ENCODE peak calls at places on chromosomes 7 and 10, in nine cellular contexts. F is testis, Q is IMR-90, X is HepG2, O is A549, I is gastrocnemius medialis, E is body of pancreas, J is spleen, Z is heart left ventricle. B is an unnamed sample.

GRCh38 chr10:44893604-44894468 is 17.3 kb upstream of the TMEM72 start:
- DNase-seq in F (no peak), Q (no peak), X (no peak), O (no peak), I (no peak), E (no peak), J (no peak), Z (no peak), B (no peak)

GRCh38 chr7:24882989-24883631 is 96.9 kb downstream of the OSBPL3 start:
- DNase-seq in F (no peak), Q (peak), X (no peak), O (no peak), I (peak), E (no peak), J (no peak), Z (peak), B (no peak)

GRCh38 chr7:20651960-20652544 is 36.6 kb downstream of the ABCB5 start:
- DNase-seq in F (peak), Q (no peak), X (no peak), O (peak), I (no peak), E (no peak), J (no peak), Z (no peak), B (no peak)

GRCh38 chr10:53899463-53899862 is 901.6 kb downstream of the PCDH15 start:
- DNase-seq in F (no peak), Q (no peak), X (no peak), O (no peak), I (no peak), E (no peak), J (no peak), Z (no peak), B (no peak)

GRCh38 chr10:44293842-44294241 is 91.1 kb downstream of the CXCL12 start:
- DNase-seq in F (no peak), Q (peak), X (peak), O (no peak), I (peak), E (no peak), J (no peak), Z (peak), B (peak)

GRCh38 chr10:84138478-84139125 is 707 bp upstream of the GHITM start:
- DNase-seq in F (peak), Q (peak), X (no peak), O (peak), I (no peak), E (peak), J (peak), Z (peak), B (no peak)

GRCh38 chr10:95789928-95790327 is 34.0 kb downstream of the ENTPD1 start:
- DNase-seq in F (no peak), Q (no peak), X (no peak), O (no peak), I (no peak), E (no peak), J (no peak), Z (no peak), B (no peak)

GRCh38 chr7:157445956-157446295 is 109.1 kb downstream of the DNAJB6 start:
- DNase-seq in F (peak), Q (no peak), X (no peak), O (no peak), I (no peak), E (no peak), J (peak), Z (no peak), B (no peak)

GRCh38 chr7:8295638-8296361 is 33.8 kb upstream of the ICA1 start:
- DNase-seq in F (peak), Q (peak), X (peak), O (peak), I (peak), E (peak), J (no peak), Z (peak), B (no peak)

GRCh38 chr10:127563718-127564553 is 14.8 kb downstream of the NPS start:
- DNase-seq in F (peak), Q (no peak), X (no peak), O (peak), I (no peak), E (peak), J (no peak), Z (no peak), B (no peak)

GRCh38 chr7:16098585-16099179 is 322.7 kb downstream of the CRPPA start:
- DNase-seq in F (no peak), Q (peak), X (no peak), O (peak), I (no peak), E (no peak), J (no peak), Z (no peak), B (no peak)

GRCh38 chr7:47950714-47951113 is 2.4 kb upstream of the PKD1L1 start:
- DNase-seq in F (peak), Q (no peak), X (no peak), O (no peak), I (no peak), E (no peak), J (no peak), Z (peak), B (peak)

GRCh38 chr10:78688945-78689935 is 379.5 kb upstream of the ZMIZ1 start:
- DNase-seq in F (peak), Q (no peak), X (no peak), O (no peak), I (peak), E (no peak), J (no peak), Z (no peak), B (no peak)

GRCh38 chr10:72295330-72295910 is 21.7 kb downstream of the DDIT4 start:
- DNase-seq in F (no peak), Q (no peak), X (no peak), O (no peak), I (no peak), E (no peak), J (no peak), Z (no peak), B (no peak)

GRCh38 chr7:79217468-79217867 is 236.0 kb downstream of the MAGI2 start:
- DNase-seq in F (no peak), Q (peak), X (peak), O (no peak), I (no peak), E (no peak), J (no peak), Z (no peak), B (no peak)

GRCh38 chr7:55476071-55476803 is 96.1 kb downstream of the VOPP1 start:
- DNase-seq in F (peak), Q (peak), X (no peak), O (no peak), I (no peak), E (no peak), J (peak), Z (no peak), B (no peak)

GRCh38 chr10:35643976-35644799 is 2.1 kb upstream of the FZD8 start:
- DNase-seq in F (no peak), Q (no peak), X (no peak), O (no peak), I (no peak), E (no peak), J (no peak), Z (no peak), B (no peak)

GRCh38 chr10:32004161-32004591 is 52.0 kb downstream of the KIF5B start:
- DNase-seq in F (peak), Q (no peak), X (peak), O (no peak), I (peak), E (peak), J (peak), Z (peak), B (no peak)

GRCh38 chr7:155408657-155409586 is 49.0 kb upstream of the EN2 start:
- DNase-seq in F (no peak), Q (no peak), X (peak), O (no peak), I (no peak), E (no peak), J (no peak), Z (no peak), B (no peak)

GRCh38 chr10:78044179-78044578 is 10.5 kb downstream of the RPS24 start:
- DNase-seq in F (no peak), Q (no peak), X (no peak), O (no peak), I (no peak), E (no peak), J (no peak), Z (no peak), B (no peak)

GRCh38 chr7:22329816-22330524 is 27.0 kb downstream of the RAPGEF5 start:
- DNase-seq in F (peak), Q (no peak), X (no peak), O (no peak), I (no peak), E (no peak), J (no peak), Z (no peak), B (no peak)

GRCh38 chr7:24971333-24972165 is 8.4 kb downstream of the OSBPL3 start:
- DNase-seq in F (no peak), Q (peak), X (peak), O (peak), I (peak), E (no peak), J (no peak), Z (no peak), B (no peak)

GRCh38 chr7:43396193-43396747 is 186.6 kb upstream of the STK17A start:
- DNase-seq in F (no peak), Q (no peak), X (no peak), O (no peak), I (no peak), E (no peak), J (no peak), Z (no peak), B (no peak)

GRCh38 chr7:46319841-46320240 is 398.8 kb upstream of the IGFBP3 start:
- DNase-seq in F (no peak), Q (peak), X (no peak), O (peak), I (no peak), E (no peak), J (no peak), Z (no peak), B (no peak)

GRCh38 chr10:101879456-101880189 is 36.0 kb upstream of the KCNIP2 start:
- DNase-seq in F (no peak), Q (peak), X (no peak), O (peak), I (no peak), E (no peak), J (no peak), Z (no peak), B (no peak)

GRCh38 chr10:111203615-111204014 is 126.8 kb downstream of the ADRA2A start:
- DNase-seq in F (peak), Q (no peak), X (no peak), O (no peak), I (peak), E (no peak), J (no peak), Z (peak), B (no peak)

GRCh38 chr7:129433823-129434171 is 435 bp upstream of the STRIP2 start:
- DNase-seq in F (no peak), Q (no peak), X (peak), O (peak), I (no peak), E (no peak), J (no peak), Z (no peak), B (no peak)

GRCh38 chr7:20352573-20353304 is 22.0 kb downstream of the ITGB8 start:
- DNase-seq in F (no peak), Q (peak), X (no peak), O (peak), I (no peak), E (no peak), J (no peak), Z (no peak), B (peak)

GRCh38 chr10:51860257-51860656 is 160.9 kb upstream of the CSTF2T start:
- DNase-seq in F (no peak), Q (peak), X (no peak), O (no peak), I (peak), E (no peak), J (no peak), Z (peak), B (peak)

GRCh38 chr7:80954181-80954580 is 35.3 kb upstream of the SEMA3C start:
- DNase-seq in F (no peak), Q (no peak), X (no peak), O (no peak), I (no peak), E (no peak), J (no peak), Z (no peak), B (no peak)

GRCh38 chr7:114084381-114085312 is 165.8 kb upstream of the PPP1R3A start:
- DNase-seq in F (peak), Q (no peak), X (no peak), O (no peak), I (peak), E (peak), J (peak), Z (peak), B (no peak)

GRCh38 chr7:27209933-27210440 is 10.1 kb upstream of the HOXA13 start:
- DNase-seq in F (no peak), Q (no peak), X (no peak), O (no peak), I (no peak), E (no peak), J (no peak), Z (no peak), B (no peak)

GRCh38 chr7:29622335-29623265 is 59.0 kb downstream of the PRR15 start:
- DNase-seq in F (no peak), Q (peak), X (no peak), O (peak), I (no peak), E (no peak), J (no peak), Z (no peak), B (no peak)

DNA sequence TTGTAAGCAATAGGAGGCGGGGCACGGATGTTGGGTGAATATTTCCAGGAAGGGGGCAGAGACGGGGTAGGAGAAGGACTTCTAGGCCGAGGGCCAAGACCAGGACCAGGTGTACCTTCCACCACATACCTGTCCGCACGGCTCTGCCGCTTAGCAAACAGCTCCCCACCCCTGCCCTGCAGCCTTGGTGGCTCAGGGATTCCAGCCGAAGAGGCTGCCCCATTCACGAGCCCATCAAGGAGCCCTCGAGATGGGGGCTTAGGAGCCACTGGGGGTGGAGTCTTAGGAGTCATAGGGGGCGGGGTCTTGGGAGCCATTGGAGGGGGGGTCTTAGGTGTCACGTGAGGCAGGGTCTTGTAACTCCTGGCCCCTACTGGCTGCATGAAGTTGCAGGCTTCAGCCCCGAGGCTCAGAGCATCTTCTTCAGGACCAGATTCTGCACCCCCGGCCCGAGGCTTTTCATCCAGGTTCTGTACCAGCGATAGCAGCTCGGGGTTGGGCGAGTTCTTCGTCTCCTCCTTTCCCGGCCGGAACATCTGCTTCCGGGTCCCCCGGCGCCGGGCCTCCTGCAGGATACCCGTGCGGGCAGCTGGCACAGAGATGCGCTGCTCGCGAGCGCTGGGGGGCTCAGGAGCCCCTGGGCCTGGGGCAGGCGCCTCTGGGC is 6.1 kb upstream of the MYOZ1 start:
- DNase-seq in F (peak), Q (no peak), X (no peak), O (no peak), I (no peak), E (peak), J (peak), Z (peak), B (peak)
- H3K4me3 ChIP-seq in F (peak), Q (peak), X (no peak), O (no peak), I (peak), E (peak), J (peak), Z (peak), B (peak)

DNA sequence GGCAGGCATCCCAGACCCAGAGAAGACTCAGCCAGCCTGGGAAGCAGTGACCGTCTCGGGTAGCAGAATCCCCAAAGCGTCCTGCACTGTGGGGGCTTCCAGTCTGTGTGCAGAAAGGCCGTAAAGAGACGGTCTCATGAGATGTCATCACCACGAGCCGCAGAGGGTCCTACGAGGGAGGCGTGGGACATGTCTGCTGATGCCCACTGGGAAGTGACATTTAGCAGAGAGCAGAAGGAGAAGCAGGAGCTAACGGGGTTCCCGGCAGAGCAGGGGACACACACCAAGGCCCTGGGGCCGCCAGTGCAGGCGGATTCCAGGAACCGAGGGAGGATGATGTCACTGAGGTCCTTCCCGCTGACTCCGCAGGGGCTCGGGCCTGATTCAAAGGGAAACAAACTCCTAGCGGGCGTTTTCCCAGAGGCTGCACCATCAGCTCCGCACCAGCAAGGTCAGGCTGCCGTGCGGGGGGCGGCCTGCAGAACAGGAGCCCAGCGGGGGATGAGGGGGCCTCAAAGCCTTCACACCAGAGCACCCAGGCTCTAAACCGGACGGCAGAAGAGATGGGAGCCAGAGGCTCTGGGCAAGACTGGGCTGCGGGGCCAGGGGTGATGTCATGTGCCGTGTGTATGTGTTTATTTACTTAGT is 85.4 kb upstream of the PDGFA start:
- DNase-seq in F (no peak), Q (no peak), X (no peak), O (no peak), I (no peak), E (no peak), J (peak), Z (no peak), B (no peak)
- TF ChIP-seq POLR2A in F (no peak), Q (no peak), X (no peak), O (no peak), I (no peak), E (no peak), J (no peak), Z (no peak), B (no peak)

GRCh38 chr7:19111474-19112143 is 5.8 kb downstream of the TWIST1 start:
- DNase-seq in F (no peak), Q (no peak), X (no peak), O (no peak), I (no peak), E (no peak), J (no peak), Z (no peak), B (no peak)
- H3K4me3 ChIP-seq in F (peak), Q (no peak), X (no peak), O (no peak), I (no peak), E (no peak), J (no peak), Z (no peak), B (peak)

GRCh38 chr10:62426086-62426485 is 51.9 kb downstream of the ZNF365 start:
- DNase-seq in F (no peak), Q (peak), X (no peak), O (peak), I (no peak), E (no peak), J (no peak), Z (no peak), B (no peak)
- TF ChIP-seq POLR2A in F (no peak), Q (no peak), X (no peak), O (no peak), I (no peak), E (no peak), J (no peak), Z (no peak), B (no peak)

DNA sequence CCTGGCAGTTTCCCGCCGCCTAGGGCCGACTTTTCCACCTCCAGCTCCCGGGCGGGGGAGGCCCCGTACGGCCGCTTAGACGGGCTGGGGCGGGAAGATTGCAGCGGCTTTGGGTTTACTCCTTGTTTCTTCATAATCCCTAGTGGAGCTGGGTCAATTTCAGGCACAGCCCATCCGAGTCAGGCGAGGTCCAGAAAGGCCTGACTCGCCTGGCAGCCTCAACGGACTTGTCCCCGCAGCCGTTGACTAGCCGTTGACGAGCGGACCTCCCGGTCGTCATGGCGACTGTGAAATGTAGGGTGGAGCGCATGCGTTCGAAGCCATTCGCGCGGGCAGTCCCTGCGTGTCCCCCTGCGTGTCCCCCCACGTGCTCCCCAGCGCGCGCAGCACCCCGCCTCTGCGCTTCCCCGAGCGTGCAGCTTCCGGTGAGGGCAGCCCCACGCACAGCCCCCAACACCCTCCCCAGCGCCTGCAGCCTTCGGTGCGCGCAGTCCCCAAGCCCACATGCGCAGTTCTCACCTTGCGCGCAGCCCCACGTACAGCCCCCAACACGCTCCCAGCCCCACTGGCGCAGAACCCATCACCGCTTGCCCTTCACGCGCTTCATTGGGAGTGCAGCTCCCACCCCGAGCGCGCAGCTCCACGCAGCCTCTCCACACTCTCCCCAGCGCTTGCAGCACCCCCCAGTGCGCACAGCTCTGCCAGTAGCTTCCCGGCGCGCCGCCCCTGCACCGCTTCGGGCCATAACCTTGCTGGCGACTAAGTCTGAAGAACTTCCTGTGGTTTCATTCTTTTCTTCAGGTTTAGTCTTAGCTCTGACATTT is 67.8 kb downstream of the TBX20 start:
- DNase-seq in F (peak), Q (peak), X (no peak), O (peak), I (no peak), E (peak), J (peak), Z (peak), B (no peak)
- H3K4me3 ChIP-seq in F (peak), Q (peak), X (no peak), O (peak), I (peak), E (peak), J (peak), Z (peak), B (peak)

GRCh38 chr7:134356421-134356936 is 39.7 kb upstream of the SLC35B4 start:
- DNase-seq in F (no peak), Q (no peak), X (no peak), O (no peak), I (no peak), E (no peak), J (no peak), Z (no peak), B (no peak)
- TF ChIP-seq POLR2A in F (no peak), Q (no peak), X (no peak), O (no peak), I (no peak), E (no peak), J (no peak), Z (no peak), B (no peak)

GRCh38 chr7:102080371-102081243 is 206.1 kb upstream of the SH2B2 start:
- DNase-seq in F (no peak), Q (no peak), X (no peak), O (no peak), I (no peak), E (no peak), J (peak), Z (no peak), B (no peak)
- H3K4me3 ChIP-seq in F (no peak), Q (no peak), X (no peak), O (no peak), I (no peak), E (no peak), J (no peak), Z (no peak), B (no peak)

GRCh38 chr10:48740023-48740707 is 55.5 kb downstream of the WDFY4 start:
- DNase-seq in F (no peak), Q (no peak), X (no peak), O (no peak), I (no peak), E (no peak), J (no peak), Z (no peak), B (no peak)
- TF ChIP-seq POLR2A in F (no peak), Q (no peak), X (no peak), O (no peak), I (no peak), E (no peak), J (no peak), Z (no peak), B (no peak)

DNA sequence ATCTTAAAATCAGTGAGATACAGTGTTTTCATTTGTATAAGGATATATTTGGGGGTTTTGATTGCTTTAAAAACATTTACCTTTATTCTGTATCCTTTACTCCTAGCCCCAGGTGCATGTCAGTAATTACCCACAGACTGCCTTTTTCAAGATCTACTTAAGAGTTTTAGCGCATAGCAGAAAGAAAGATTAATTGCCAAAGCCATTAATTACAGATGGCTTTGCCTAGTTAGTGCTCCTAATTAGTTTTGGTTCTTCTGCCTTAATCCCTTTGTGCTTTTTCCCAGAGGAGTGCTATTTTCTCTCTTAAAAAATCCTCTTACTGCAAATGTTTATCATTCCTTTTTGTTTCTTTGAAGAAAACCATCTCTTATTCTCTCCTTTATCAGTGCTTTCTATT is 122.8 kb downstream of the MAPK8 start:
- DNase-seq in F (no peak), Q (no peak), X (no peak), O (no peak), I (no peak), E (no peak), J (no peak), Z (no peak), B (no peak)
- H3K4me3 ChIP-seq in F (no peak), Q (no peak), X (no peak), O (no peak), I (no peak), E (no peak), J (no peak), Z (no peak), B (no peak)